ENCODE peak calls at places on chromosomes 6 and 20, in six cellular contexts. E is RWPE1, R is left cardiac atrium, U is HuH-7, A is glutamatergic neuron, V is non-pigmented ciliary epithelial cell. F is an unnamed sample.

GRCh38 chr6:20906938-20907337 is 372.7 kb downstream of the CDKAL1 start:
- DNase-seq in E (peak; percentile 63), R (no peak), U (no peak), A (no peak), V (peak; percentile 32), F (no peak)

GRCh38 chr6:1538810-1539482 is 70.8 kb upstream of the FOXC1 start:
- DNase-seq in E (no peak), R (no peak), U (no peak), A (no peak), V (no peak), F (no peak)

GRCh38 chr20:38337561-38338140 is 8.6 kb upstream of the LBP start:
- DNase-seq in E (peak; percentile 63), R (peak; percentile 38), U (peak; percentile 73), A (peak; percentile 75), V (no peak), F (no peak)

GRCh38 chr20:35992713-35993335 is 24.4 kb downstream of the CNBD2 start:
- DNase-seq in E (peak; percentile 95), R (no peak), U (peak; percentile 90), A (peak; percentile 34), V (peak; percentile 18), F (no peak)

GRCh38 chr6:106740287-106740686 is 110.9 kb downstream of the QRSL1 start:
- DNase-seq in E (no peak), R (no peak), U (no peak), A (no peak), V (no peak), F (no peak)

GRCh38 chr20:63471719-63472158 is 716 bp downstream of the KCNQ2 start:
- DNase-seq in E (no peak), R (no peak), U (no peak), A (peak; percentile 67), V (no peak), F (no peak)

GRCh38 chr6:45877970-45878590 is 137.6 kb downstream of the CLIC5 start:
- DNase-seq in E (no peak), R (no peak), U (no peak), A (no peak), V (no peak), F (no peak)

GRCh38 chr6:163354779-163355431 is 59.6 kb upstream of the QKI start:
- DNase-seq in E (no peak), R (peak; percentile 84), U (no peak), A (no peak), V (no peak), F (peak; percentile 71)

GRCh38 chr6:151341481-151342195 is 49.7 kb downstream of the ZBTB2 start:
- DNase-seq in E (no peak), R (no peak), U (no peak), A (no peak), V (no peak), F (no peak)

GRCh38 chr6:138087549-138087948 is 19.7 kb downstream of the PERP start:
- DNase-seq in E (peak; percentile 38), R (no peak), U (no peak), A (no peak), V (no peak), F (no peak)

GRCh38 chr20:53216856-53217576 is 244.9 kb downstream of the TSHZ2 start:
- DNase-seq in E (peak; percentile 78), R (peak; percentile 72), U (peak; percentile 77), A (peak; percentile 81), V (no peak), F (peak; percentile 76)

GRCh38 chr20:30511322-30512030 is 746.0 kb upstream of the DEFB115 start:
- DNase-seq in E (no peak), R (no peak), U (no peak), A (no peak), V (no peak), F (no peak)

GRCh38 chr6:140908505-140908904 is 1224.2 kb upstream of the GJE1 start:
- DNase-seq in E (no peak), R (no peak), U (no peak), A (no peak), V (no peak), F (no peak)

GRCh38 chr6:22189946-22190345 is 106.9 kb downstream of the PRL start:
- DNase-seq in E (no peak), R (no peak), U (no peak), A (no peak), V (no peak), F (no peak)

GRCh38 chr6:14110001-14110818 is 7.4 kb upstream of the CD83 start:
- DNase-seq in E (no peak), R (no peak), U (no peak), A (no peak), V (no peak), F (no peak)

GRCh38 chr6:129498950-129499870 is 210.8 kb downstream of the ARHGAP18 start:
- DNase-seq in E (peak; percentile 46), R (no peak), U (peak; percentile 13), A (no peak), V (no peak), F (no peak)

GRCh38 chr6:99458319-99458718 is 33.2 kb upstream of the PNISR start:
- DNase-seq in E (no peak), R (no peak), U (peak; percentile 10), A (no peak), V (no peak), F (no peak)

GRCh38 chr6:124683507-124683906 is 278.7 kb upstream of the RNF217 start:
- DNase-seq in E (no peak), R (no peak), U (no peak), A (no peak), V (no peak), F (no peak)

GRCh38 chr20:24034820-24035219 is 46.2 kb upstream of the GGTLC1 start:
- DNase-seq in E (peak; percentile 12), R (no peak), U (no peak), A (no peak), V (no peak), F (no peak)

GRCh38 chr6:52749546-52750152 is 13.6 kb downstream of the GSTA2 start:
- DNase-seq in E (no peak), R (no peak), U (no peak), A (no peak), V (no peak), F (no peak)

GRCh38 chr6:2714359-2714895 is 36.3 kb downstream of the MYLK4 start:
- DNase-seq in E (peak; percentile 44), R (peak; percentile 43), U (no peak), A (no peak), V (peak; percentile 67), F (no peak)

GRCh38 chr20:3808141-3808479 is 12.0 kb downstream of the CDC25B start:
- DNase-seq in E (peak; percentile 86), R (peak; percentile 91), U (no peak), A (no peak), V (no peak), F (peak; percentile 80)

F was measured in heart left ventricle.